ENCODE peak calls at places on chromosomes 6 and 20, in four cellular contexts. One of them, this sample, is unnamed. For H3K4me1, the result is how much of the 10 kb centered on the place peaks cover.

GRCh38 chr20:43926691-43927090 is 12.0 kb downstream of the TOX2 start:
- DNase-seq in HepG2: no peak
- DNase-seq in K562: no peak
- DNase-seq in HCT116: no peak
- DNase-seq in this sample: no peak

GRCh38 chr20:38633577-38634093 is 32.0 kb downstream of the ARHGAP40 start:
- DNase-seq in HepG2: peak
- DNase-seq in K562: peak
- DNase-seq in HCT116: peak
- DNase-seq in this sample: no peak

GRCh38 chr6:5337573-5337972 is 76.3 kb downstream of the FARS2 start:
- DNase-seq in K562: no peak
- DNase-seq in HCT116: no peak
- DNase-seq in HepG2: no peak
- DNase-seq in this sample: no peak

GRCh38 chr6:135871296-135871695 is 19.8 kb downstream of the PDE7B start:
- DNase-seq in HepG2: no peak
- DNase-seq in HCT116: no peak
- DNase-seq in K562: no peak
- DNase-seq in this sample: no peak

GRCh38 chr20:11882651-11883050 is 35.0 kb upstream of the BTBD3 start:
- DNase-seq in K562: no peak
- DNase-seq in HepG2: no peak
- DNase-seq in HCT116: no peak
- DNase-seq in this sample: no peak

GRCh38 chr6:100915876-100916275 is 34.7 kb upstream of the ASCC3 start:
- DNase-seq in HCT116: no peak
- DNase-seq in HepG2: peak
- DNase-seq in K562: peak
- DNase-seq in this sample: no peak

GRCh38 chr20:62710221-62710885 is 1.7 kb downstream of the NTSR1 start:
- DNase-seq in K562: no peak
- DNase-seq in HCT116: no peak
- DNase-seq in HepG2: no peak
- DNase-seq in this sample: no peak

GRCh38 chr20:62723351-62723750 is 14.7 kb downstream of the NTSR1 start:
- DNase-seq in HepG2: no peak
- DNase-seq in HCT116: no peak
- DNase-seq in K562: no peak
- DNase-seq in this sample: no peak

GRCh38 chr6:139533573-139534471 is 159.4 kb upstream of the CITED2 start:
- DNase-seq in K562: peak
- DNase-seq in HCT116: peak
- DNase-seq in HepG2: no peak
- DNase-seq in this sample: no peak

GRCh38 chr6:104522533-104522932 is 337.2 kb downstream of the HACE1 start:
- DNase-seq in HCT116: no peak
- DNase-seq in HepG2: no peak
- DNase-seq in K562: no peak
- DNase-seq in this sample: no peak

GRCh38 chr6:157020398-157021266 is 243.5 kb downstream of the ARID1B start:
- DNase-seq in HCT116: peak
- DNase-seq in HepG2: peak
- DNase-seq in K562: no peak
- DNase-seq in this sample: no peak

GRCh38 chr20:1171461-1172093 is 13.2 kb downstream of the TMEM74B start:
- DNase-seq in HCT116: no peak
- DNase-seq in K562: peak
- DNase-seq in HepG2: peak
- DNase-seq in this sample: no peak

GRCh38 chr20:40472905-40473304 is 216.1 kb downstream of the MAFB start:
- DNase-seq in K562: no peak
- DNase-seq in HCT116: no peak
- DNase-seq in HepG2: no peak
- DNase-seq in this sample: no peak

GRCh38 chr20:40468759-40469158 is 220.3 kb downstream of the MAFB start:
- DNase-seq in HCT116: no peak
- DNase-seq in HepG2: no peak
- DNase-seq in K562: no peak
- DNase-seq in this sample: no peak

GRCh38 chr20:40467703-40468411 is 221.2 kb downstream of the MAFB start:
- DNase-seq in HepG2: no peak
- DNase-seq in HCT116: no peak
- DNase-seq in K562: no peak
- DNase-seq in this sample: no peak

GRCh38 chr20:40471261-40471629 is 217.8 kb downstream of the MAFB start:
- DNase-seq in HCT116: no peak
- DNase-seq in HepG2: no peak
- DNase-seq in K562: no peak
- DNase-seq in this sample: no peak

GRCh38 chr20:40470313-40471260 is 218.4 kb downstream of the MAFB start:
- DNase-seq in K562: no peak
- DNase-seq in HepG2: no peak
- DNase-seq in HCT116: no peak
- DNase-seq in this sample: no peak
- TF ChIP-seq TCF7L2 in K562: no peak
- TF ChIP-seq TCF7L2 in HepG2: no peak
- TF ChIP-seq TCF7L2 in HCT116: no peak
- TF ChIP-seq TCF7L2 in this sample: no peak

GRCh38 chr6:2870046-2870636 is 28.5 kb upstream of the SERPINB1 start:
- DNase-seq in HCT116: no peak
- DNase-seq in K562: no peak
- DNase-seq in HepG2: no peak
- DNase-seq in this sample: no peak
- H3K4me1 ChIP-seq in HCT116: under half
- H3K4me1 ChIP-seq in K562: under half
- H3K4me1 ChIP-seq in HepG2: half or more
- H3K4me1 ChIP-seq in this sample: under half

GRCh38 chr6:148999921-149000589 is 253.2 kb downstream of the UST start:
- DNase-seq in HepG2: no peak
- DNase-seq in HCT116: no peak
- DNase-seq in K562: no peak
- DNase-seq in this sample: no peak
- TF ChIP-seq SIN3A in HepG2: no peak
- TF ChIP-seq SIN3A in HCT116: no peak
- TF ChIP-seq SIN3A in K562: no peak
- TF ChIP-seq SIN3A in this sample: no peak

GRCh38 chr20:7094438-7094997 is 327.0 kb downstream of the BMP2 start:
- DNase-seq in K562: peak
- DNase-seq in HepG2: peak
- DNase-seq in HCT116: peak
- DNase-seq in this sample: no peak
- TF ChIP-seq TCF7L2 in K562: no peak
- TF ChIP-seq TCF7L2 in HepG2: no peak
- TF ChIP-seq TCF7L2 in HCT116: no peak
- TF ChIP-seq TCF7L2 in this sample: no peak

GRCh38 chr6:37082390-37082789 is 76.9 kb downstream of the FGD2 start:
- DNase-seq in K562: no peak
- DNase-seq in HepG2: no peak
- DNase-seq in HCT116: no peak
- DNase-seq in this sample: no peak
- H3K4me1 ChIP-seq in K562: under half
- H3K4me1 ChIP-seq in HepG2: half or more
- H3K4me1 ChIP-seq in HCT116: under half
- H3K4me1 ChIP-seq in this sample: under half

GRCh38 chr6:146133866-146134265 is 105.0 kb downstream of the GRM1 start:
- DNase-seq in K562: no peak
- DNase-seq in HepG2: no peak
- DNase-seq in HCT116: no peak
- DNase-seq in this sample: no peak

DNA sequence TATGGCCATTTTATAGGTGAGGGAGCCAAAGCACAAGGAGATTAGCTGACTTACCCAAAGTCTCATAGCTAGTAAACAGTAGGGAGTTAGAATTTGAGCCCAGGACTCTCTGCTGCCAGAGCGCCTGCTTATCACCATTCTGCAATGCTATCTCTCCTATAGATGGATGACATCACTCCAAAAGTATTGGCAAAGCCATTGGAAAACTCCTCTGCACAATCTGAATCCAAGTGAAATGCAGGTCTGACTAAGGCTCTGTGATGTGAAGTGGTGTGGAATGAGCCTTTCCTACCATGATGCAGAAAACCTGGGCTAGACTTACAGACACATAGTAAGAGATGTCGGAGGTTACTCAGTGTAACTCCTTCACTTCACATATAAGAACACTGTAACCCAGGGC is 106.3 kb downstream of the GRM1 start:
- DNase-seq in K562: no peak
- DNase-seq in HepG2: no peak
- DNase-seq in HCT116: no peak
- DNase-seq in this sample: no peak
- TF ChIP-seq SIN3A in K562: no peak
- TF ChIP-seq SIN3A in HepG2: no peak
- TF ChIP-seq SIN3A in HCT116: no peak
- TF ChIP-seq SIN3A in this sample: no peak

GRCh38 chr6:14458669-14459266 is 341.2 kb downstream of the CD83 start:
- DNase-seq in HepG2: no peak
- DNase-seq in K562: peak
- DNase-seq in HCT116: no peak
- DNase-seq in this sample: no peak
- TF ChIP-seq TCF7L2 in HepG2: no peak
- TF ChIP-seq TCF7L2 in K562: no peak
- TF ChIP-seq TCF7L2 in HCT116: no peak
- TF ChIP-seq TCF7L2 in this sample: no peak

GRCh38 chr6:25401711-25402110 is 122.5 kb downstream of the CARMIL1 start:
- DNase-seq in K562: no peak
- DNase-seq in HepG2: no peak
- DNase-seq in HCT116: no peak
- DNase-seq in this sample: no peak
- H3K4me1 ChIP-seq in K562: under half
- H3K4me1 ChIP-seq in HepG2: under half
- H3K4me1 ChIP-seq in HCT116: under half
- H3K4me1 ChIP-seq in this sample: under half